ENCODE peak calls at places on chromosomes 16 and 17, in nine cellular contexts. R is kidney glomerular epithelial cell; W is dermis microvascular lymphatic vessel endothelial cell; P is H4; O is M059J; T is effector CD4-positive, alpha-beta T cell; G is posterior cingulate gyrus; F is GM23338; C is occipital lobe. S is an unnamed sample.

GRCh38 chr16:85168732-85169256 is 56.5 kb upstream of the CIBAR2 start:
- DNase-seq in R (no peak), W (no peak), P (no peak), O (peak), T (no peak), G (peak), F (peak), C (no peak), S (no peak)

GRCh38 chr17:82837586-82838320 is 2.1 kb downstream of the ZNF750 start:
- DNase-seq in R (no peak), W (no peak), P (no peak), O (no peak), T (no peak), G (peak), F (no peak), C (no peak), S (no peak)

GRCh38 chr16:56625943-56626654 is 518 bp downstream of the MT1E start:
- DNase-seq in R (no peak), W (no peak), P (no peak), O (peak), T (no peak), G (no peak), F (no peak), C (no peak), S (peak)

GRCh38 chr17:32876414-32877163 is at the start of gene MYO1D:
- DNase-seq in R (no peak), W (no peak), P (peak), O (peak), T (peak), G (peak), F (peak), C (no peak), S (no peak)

GRCh38 chr16:53220585-53220984 is 165.8 kb downstream of the CHD9 start:
- DNase-seq in R (no peak), W (no peak), P (no peak), O (peak), T (no peak), G (no peak), F (peak), C (no peak), S (peak)

GRCh38 chr17:8623591-8623990 is 6.9 kb downstream of the MYH10 start:
- DNase-seq in R (no peak), W (no peak), P (no peak), O (peak), T (no peak), G (no peak), F (no peak), C (no peak), S (peak)

GRCh38 chr16:70253291-70254094 is 1.8 kb upstream of the EXOSC6 start:
- DNase-seq in R (peak), W (peak), P (no peak), O (peak), T (peak), G (peak), F (peak), C (no peak), S (peak)

GRCh38 chr17:74552037-74552436 is 6.1 kb upstream of the CD300C start:
- DNase-seq in R (no peak), W (no peak), P (peak), O (peak), T (no peak), G (no peak), F (no peak), C (no peak), S (no peak)

GRCh38 chr16:9602201-9602600 is 510.8 kb downstream of the HAPSTR1 start:
- DNase-seq in R (no peak), W (no peak), P (no peak), O (no peak), T (no peak), G (no peak), F (no peak), C (no peak), S (no peak)

GRCh38 chr16:85917959-85918358 is 19.0 kb downstream of the IRF8 start:
- DNase-seq in R (peak), W (no peak), P (no peak), O (no peak), T (no peak), G (peak), F (no peak), C (no peak), S (no peak)

GRCh38 chr17:60554377-60554788 is 28.3 kb upstream of the APPBP2 start:
- DNase-seq in R (peak), W (no peak), P (peak), O (peak), T (no peak), G (no peak), F (no peak), C (no peak), S (peak)

GRCh38 chr16:81513204-81514040 is 68.8 kb downstream of the CMIP start:
- DNase-seq in R (no peak), W (no peak), P (no peak), O (no peak), T (no peak), G (peak), F (peak), C (peak), S (no peak)

GRCh38 chr16:52078716-52079655 is 468.0 kb downstream of the TOX3 start:
- DNase-seq in R (peak), W (no peak), P (no peak), O (no peak), T (no peak), G (no peak), F (no peak), C (no peak), S (no peak)

GRCh38 chr17:2634361-2634960 is 41.0 kb downstream of the PAFAH1B1 start:
- DNase-seq in R (peak), W (no peak), P (peak), O (peak), T (no peak), G (no peak), F (peak), C (no peak), S (peak)

GRCh38 chr17:37483311-37484039 is 6.2 kb upstream of the DUSP14 start:
- DNase-seq in R (no peak), W (no peak), P (peak), O (peak), T (no peak), G (no peak), F (peak), C (peak), S (peak)

GRCh38 chr16:28482026-28482425 is 9.8 kb downstream of the CLN3 start:
- DNase-seq in R (no peak), W (no peak), P (no peak), O (no peak), T (no peak), G (peak), F (no peak), C (no peak), S (no peak)

GRCh38 chr16:49048557-49048956 is 233.1 kb downstream of the CBLN1 start:
- DNase-seq in R (no peak), W (peak), P (peak), O (peak), T (no peak), G (no peak), F (no peak), C (peak), S (no peak)

S was measured in brain microvascular endothelial cell.